ENCODE peak calls at places on chromosomes 13 and 19, in four cellular contexts. One of them, this sample, is unnamed.

GRCh38 chr13:42110410-42111155 is 62.1 kb downstream of the DGKH start:
- DNase-seq in HepG2: peak
- DNase-seq in K562: peak
- DNase-seq in GM12878: peak
- DNase-seq in this sample: peak

GRCh38 chr13:20714161-20714560 is 10.7 kb downstream of the IL17D start:
- DNase-seq in HepG2: no peak
- DNase-seq in K562: no peak
- DNase-seq in GM12878: no peak
- DNase-seq in this sample: no peak

GRCh38 chr19:49880162-49880869 is 2.8 kb downstream of the TBC1D17 start:
- DNase-seq in HepG2: no peak
- DNase-seq in K562: no peak
- DNase-seq in GM12878: no peak
- DNase-seq in this sample: no peak

GRCh38 chr13:73107459-73107858 is 48.7 kb downstream of the KLF5 start:
- DNase-seq in HepG2: no peak
- DNase-seq in K562: no peak
- DNase-seq in GM12878: no peak
- DNase-seq in this sample: no peak

GRCh38 chr19:19381007-19381926 is 24.2 kb upstream of the GATAD2A start:
- DNase-seq in HepG2: no peak
- DNase-seq in K562: no peak
- DNase-seq in GM12878: no peak
- DNase-seq in this sample: no peak

GRCh38 chr19:49887653-49888477 is 8.8 kb downstream of the IL4I1 start:
- DNase-seq in HepG2: no peak
- DNase-seq in K562: no peak
- DNase-seq in GM12878: no peak
- DNase-seq in this sample: no peak

GRCh38 chr13:97386832-97387486 is 47.0 kb upstream of the RAP2A start:
- DNase-seq in HepG2: no peak
- DNase-seq in K562: no peak
- DNase-seq in GM12878: no peak
- DNase-seq in this sample: no peak

GRCh38 chr19:17753976-17754375 is 2.7 kb downstream of the FCHO1 start:
- DNase-seq in HepG2: no peak
- DNase-seq in K562: no peak
- DNase-seq in GM12878: no peak
- DNase-seq in this sample: no peak

GRCh38 chr13:69389899-69390298 is 717.7 kb upstream of the ATXN8OS start:
- DNase-seq in HepG2: no peak
- DNase-seq in K562: no peak
- DNase-seq in GM12878: no peak
- DNase-seq in this sample: no peak

GRCh38 chr19:39310558-39311311 is 9.9 kb downstream of the LRFN1 start:
- DNase-seq in HepG2: no peak
- DNase-seq in K562: peak
- DNase-seq in GM12878: no peak
- DNase-seq in this sample: no peak

GRCh38 chr13:98766120-98766519 is 13.6 kb upstream of the SLC15A1 start:
- DNase-seq in HepG2: no peak
- DNase-seq in K562: no peak
- DNase-seq in GM12878: no peak
- DNase-seq in this sample: no peak

GRCh38 chr13:83182845-83183244 is 699.4 kb downstream of the SLITRK1 start:
- DNase-seq in HepG2: no peak
- DNase-seq in K562: no peak
- DNase-seq in GM12878: no peak
- DNase-seq in this sample: no peak

GRCh38 chr19:11489378-11489777 is 8.5 kb upstream of the ELAVL3 start:
- DNase-seq in HepG2: no peak
- DNase-seq in K562: no peak
- DNase-seq in GM12878: no peak
- DNase-seq in this sample: no peak

GRCh38 chr13:114125589-114125988 is 6.8 kb downstream of the RASA3 start:
- DNase-seq in HepG2: no peak
- DNase-seq in K562: no peak
- DNase-seq in GM12878: no peak
- DNase-seq in this sample: no peak

DNA sequence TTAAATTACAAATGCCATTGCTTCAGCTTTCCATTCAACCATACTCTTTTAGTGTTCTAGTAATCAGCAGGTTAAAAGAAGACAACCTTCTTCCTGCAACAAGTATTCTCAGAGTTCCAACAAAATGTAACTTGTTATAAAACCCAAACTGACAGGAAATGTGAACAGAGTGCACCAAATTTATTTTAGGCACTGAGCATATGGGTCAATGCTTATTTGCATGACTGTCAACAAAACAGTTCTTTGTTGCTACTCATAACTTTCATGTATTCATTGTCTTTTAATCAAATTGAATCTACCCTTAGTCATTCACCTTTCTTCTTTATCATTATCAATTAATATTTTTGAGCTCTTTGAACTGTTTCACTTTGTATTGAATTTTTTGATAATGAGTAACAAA is 554.1 kb downstream of the DACH1 start:
- DNase-seq in HepG2: no peak
- DNase-seq in K562: no peak
- DNase-seq in GM12878: no peak
- DNase-seq in this sample: no peak
- TF ChIP-seq ZBTB33 in HepG2: no peak
- TF ChIP-seq ZBTB33 in K562: no peak
- TF ChIP-seq ZBTB33 in GM12878: no peak
- TF ChIP-seq ZBTB33 in this sample: no peak

GRCh38 chr13:100291626-100292025 is 202.7 kb downstream of the PCCA start:
- DNase-seq in HepG2: peak
- DNase-seq in K562: no peak
- DNase-seq in GM12878: no peak
- DNase-seq in this sample: no peak
- H2AFZ ChIP-seq in HepG2: no peak
- H2AFZ ChIP-seq in K562: no peak
- H2AFZ ChIP-seq in GM12878: no peak
- H2AFZ ChIP-seq in this sample: no peak

GRCh38 chr19:35715355-35715809 is 2.4 kb upstream of the KMT2B start:
- DNase-seq in HepG2: no peak
- DNase-seq in K562: no peak
- DNase-seq in GM12878: no peak
- DNase-seq in this sample: no peak
- TF ChIP-seq ZBTB33 in HepG2: peak
- TF ChIP-seq ZBTB33 in K562: no peak
- TF ChIP-seq ZBTB33 in GM12878: no peak
- TF ChIP-seq ZBTB33 in this sample: no peak

GRCh38 chr19:29145756-29146155 is 67.2 kb downstream of the UQCRFS1 start:
- DNase-seq in HepG2: no peak
- DNase-seq in K562: no peak
- DNase-seq in GM12878: no peak
- DNase-seq in this sample: no peak
- H2AFZ ChIP-seq in HepG2: no peak
- H2AFZ ChIP-seq in K562: no peak
- H2AFZ ChIP-seq in GM12878: no peak
- H2AFZ ChIP-seq in this sample: no peak

DNA sequence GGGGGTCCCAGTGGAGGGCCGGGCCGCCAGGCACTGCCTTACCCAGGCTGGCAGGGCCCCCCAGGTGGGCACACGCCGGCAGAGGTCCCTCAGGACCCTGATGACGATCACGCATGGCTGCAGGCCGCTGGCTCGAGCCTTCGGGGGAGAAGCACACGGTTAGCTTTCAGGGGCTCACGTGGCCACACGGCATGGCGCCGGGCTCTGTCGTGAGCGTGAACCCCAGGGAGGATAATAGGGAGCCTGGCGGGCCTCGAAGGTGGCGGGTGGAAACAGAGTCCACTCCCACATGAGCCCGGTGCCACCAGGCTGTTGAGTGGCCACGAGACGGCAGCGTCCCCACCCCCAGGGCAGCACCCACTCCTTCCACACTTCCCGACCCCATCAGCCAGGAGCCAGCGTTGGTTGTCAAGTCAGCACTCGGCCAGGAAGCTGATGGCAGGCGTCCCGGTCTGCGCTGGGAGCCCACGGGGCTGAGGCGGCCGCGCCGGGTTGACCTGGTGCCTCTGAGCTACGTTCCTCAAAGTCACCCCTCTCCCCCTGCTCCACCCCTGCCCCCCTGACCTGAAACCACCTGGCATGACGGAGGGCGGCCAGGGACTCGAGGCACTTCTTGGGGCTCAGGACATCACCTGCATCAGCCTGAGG is 24.7 kb upstream of the MATK start:
- DNase-seq in HepG2: no peak
- DNase-seq in K562: no peak
- DNase-seq in GM12878: no peak
- DNase-seq in this sample: no peak
- TF ChIP-seq ZBTB33 in HepG2: no peak
- TF ChIP-seq ZBTB33 in K562: no peak
- TF ChIP-seq ZBTB33 in GM12878: no peak
- TF ChIP-seq ZBTB33 in this sample: no peak

GRCh38 chr13:92566767-92567166 is 659.8 kb upstream of the GPC6 start:
- DNase-seq in HepG2: no peak
- DNase-seq in K562: no peak
- DNase-seq in GM12878: no peak
- DNase-seq in this sample: no peak

GRCh38 chr13:92564942-92565341 is 661.7 kb upstream of the GPC6 start:
- DNase-seq in HepG2: no peak
- DNase-seq in K562: no peak
- DNase-seq in GM12878: no peak
- DNase-seq in this sample: no peak
- H2AFZ ChIP-seq in HepG2: no peak
- H2AFZ ChIP-seq in K562: no peak
- H2AFZ ChIP-seq in GM12878: no peak
- H2AFZ ChIP-seq in this sample: no peak

This sample was measured in HCT116.